ENCODE peak calls at places on chromosome 5, in four cellular contexts. One of them, this sample, is unnamed.

GRCh38 chr5:150614651-150615040 is 25.8 kb upstream of the SYNPO start:
- DNase-seq in heart right ventricle: no peak
- DNase-seq in HCT116: no peak
- DNase-seq in fibroblast of lung: no peak
- DNase-seq in this sample: no peak

GRCh38 chr5:154519375-154519774 is 41.3 kb upstream of the HAND1 start:
- DNase-seq in fibroblast of lung: peak
- DNase-seq in HCT116: no peak
- DNase-seq in heart right ventricle: no peak
- DNase-seq in this sample: no peak

GRCh38 chr5:93592866-93593265 is 9.8 kb downstream of the NR2F1 start:
- DNase-seq in HCT116: no peak
- DNase-seq in fibroblast of lung: no peak
- DNase-seq in heart right ventricle: no peak
- DNase-seq in this sample: no peak

GRCh38 chr5:99866740-99867139 is 668.4 kb upstream of the FAM174A start:
- DNase-seq in HCT116: no peak
- DNase-seq in fibroblast of lung: no peak
- DNase-seq in heart right ventricle: no peak
- DNase-seq in this sample: no peak

GRCh38 chr5:148469446-148470062 is 85.8 kb downstream of the FBXO38 start:
- DNase-seq in fibroblast of lung: peak
- DNase-seq in HCT116: no peak
- DNase-seq in heart right ventricle: peak
- DNase-seq in this sample: no peak

GRCh38 chr5:56681346-56681745 is 134.0 kb upstream of the MAP3K1 start:
- DNase-seq in heart right ventricle: no peak
- DNase-seq in HCT116: no peak
- DNase-seq in fibroblast of lung: no peak
- DNase-seq in this sample: no peak

GRCh38 chr5:121725450-121725849 is 126.2 kb upstream of the FTMT start:
- DNase-seq in heart right ventricle: no peak
- DNase-seq in fibroblast of lung: no peak
- DNase-seq in HCT116: no peak
- DNase-seq in this sample: no peak

GRCh38 chr5:63743096-63743798 is 219.0 kb downstream of the HTR1A start:
- DNase-seq in heart right ventricle: no peak
- DNase-seq in HCT116: no peak
- DNase-seq in fibroblast of lung: no peak
- DNase-seq in this sample: no peak

GRCh38 chr5:73786043-73786831 is 160.2 kb downstream of the ARHGEF28 start:
- DNase-seq in heart right ventricle: no peak
- DNase-seq in HCT116: no peak
- DNase-seq in fibroblast of lung: no peak
- DNase-seq in this sample: no peak

GRCh38 chr5:147961208-147961749 is 54.9 kb upstream of the C5orf46 start:
- DNase-seq in HCT116: no peak
- DNase-seq in fibroblast of lung: no peak
- DNase-seq in heart right ventricle: no peak
- DNase-seq in this sample: no peak

GRCh38 chr5:162174358-162174757 is 106.8 kb downstream of the GABRG2 start:
- DNase-seq in HCT116: no peak
- DNase-seq in heart right ventricle: no peak
- DNase-seq in fibroblast of lung: no peak
- DNase-seq in this sample: no peak

GRCh38 chr5:31186672-31187267 is 6.7 kb upstream of the CDH6 start:
- DNase-seq in heart right ventricle: no peak
- DNase-seq in HCT116: peak
- DNase-seq in fibroblast of lung: peak
- DNase-seq in this sample: no peak

GRCh38 chr5:115309751-115310370 is 13.4 kb upstream of the CCDC112 start:
- DNase-seq in heart right ventricle: no peak
- DNase-seq in fibroblast of lung: peak
- DNase-seq in HCT116: peak
- DNase-seq in this sample: no peak

GRCh38 chr5:139903450-139903804 is 107.8 kb downstream of the PSD2 start:
- DNase-seq in fibroblast of lung: no peak
- DNase-seq in HCT116: no peak
- DNase-seq in heart right ventricle: no peak
- DNase-seq in this sample: no peak

GRCh38 chr5:143105216-143105905 is 298.1 kb downstream of the NR3C1 start:
- DNase-seq in HCT116: no peak
- DNase-seq in fibroblast of lung: no peak
- DNase-seq in heart right ventricle: no peak
- DNase-seq in this sample: no peak

GRCh38 chr5:143102414-143102813 is 301.1 kb downstream of the NR3C1 start:
- DNase-seq in fibroblast of lung: no peak
- DNase-seq in heart right ventricle: no peak
- DNase-seq in HCT116: no peak
- DNase-seq in this sample: no peak

GRCh38 chr5:143108498-143109128 is 294.9 kb downstream of the NR3C1 start:
- DNase-seq in HCT116: no peak
- DNase-seq in heart right ventricle: peak
- DNase-seq in fibroblast of lung: no peak
- DNase-seq in this sample: no peak

GRCh38 chr5:143101740-143102386 is 301.6 kb downstream of the NR3C1 start:
- DNase-seq in heart right ventricle: peak
- DNase-seq in fibroblast of lung: no peak
- DNase-seq in HCT116: no peak
- DNase-seq in this sample: no peak

GRCh38 chr5:143106175-143106574 is 297.3 kb downstream of the NR3C1 start:
- DNase-seq in HCT116: no peak
- DNase-seq in fibroblast of lung: peak
- DNase-seq in heart right ventricle: peak
- DNase-seq in this sample: no peak
- TF ChIP-seq CTCF in HCT116: peak
- TF ChIP-seq CTCF in fibroblast of lung: peak
- TF ChIP-seq CTCF in heart right ventricle: peak
- TF ChIP-seq CTCF in this sample: peak

GRCh38 chr5:14268236-14268701 is 125.1 kb downstream of the TRIO start:
- DNase-seq in heart right ventricle: no peak
- DNase-seq in fibroblast of lung: peak
- DNase-seq in HCT116: peak
- DNase-seq in this sample: no peak
- H3K4me3 ChIP-seq in heart right ventricle: no peak
- H3K4me3 ChIP-seq in fibroblast of lung: no peak
- H3K4me3 ChIP-seq in HCT116: no peak
- H3K4me3 ChIP-seq in this sample: no peak

DNA sequence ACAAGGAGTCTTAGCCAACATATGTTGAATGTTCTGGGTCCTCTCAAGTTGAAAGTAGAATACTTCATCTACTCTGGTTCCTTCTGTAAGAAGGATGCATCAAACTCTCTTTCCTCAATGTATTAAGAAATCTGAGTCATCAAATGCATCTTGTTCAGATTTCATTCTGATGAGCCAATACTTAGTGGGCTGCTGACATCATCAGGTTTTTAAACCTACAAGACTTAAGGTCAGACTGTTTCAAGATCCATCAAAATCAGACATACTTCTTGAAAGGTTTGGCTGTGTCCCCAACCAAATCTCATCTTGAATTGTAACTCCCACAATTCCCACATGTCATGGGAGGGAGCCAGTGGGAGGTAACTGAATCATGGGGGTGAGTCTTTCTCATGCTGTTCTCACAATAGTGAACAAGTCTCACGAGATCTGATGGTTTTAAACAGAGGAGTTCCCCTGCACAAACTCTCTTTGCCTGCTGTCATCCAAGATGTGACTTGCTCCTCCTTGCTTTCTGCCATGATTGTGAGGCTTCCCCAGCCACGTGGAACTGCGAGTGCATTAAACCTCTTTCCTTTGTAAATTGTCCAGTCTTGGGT is 168.8 kb downstream of the RAPGEF6 start:
- DNase-seq in fibroblast of lung: peak
- DNase-seq in HCT116: no peak
- DNase-seq in heart right ventricle: no peak
- DNase-seq in this sample: no peak
- H3K27ac ChIP-seq in fibroblast of lung: no peak
- H3K27ac ChIP-seq in HCT116: no peak
- H3K27ac ChIP-seq in heart right ventricle: no peak
- H3K27ac ChIP-seq in this sample: no peak

GRCh38 chr5:28473531-28474107 is 1435.2 kb upstream of the CDH9 start:
- DNase-seq in heart right ventricle: no peak
- DNase-seq in HCT116: no peak
- DNase-seq in fibroblast of lung: peak
- DNase-seq in this sample: no peak
- TF ChIP-seq CTCF in heart right ventricle: no peak
- TF ChIP-seq CTCF in HCT116: no peak
- TF ChIP-seq CTCF in fibroblast of lung: peak
- TF ChIP-seq CTCF in this sample: peak

GRCh38 chr5:52668544-52669185 is 119.1 kb upstream of the ITGA1 start:
- DNase-seq in heart right ventricle: no peak
- DNase-seq in HCT116: no peak
- DNase-seq in fibroblast of lung: no peak
- DNase-seq in this sample: no peak
- H3K4me3 ChIP-seq in heart right ventricle: no peak
- H3K4me3 ChIP-seq in HCT116: no peak
- H3K4me3 ChIP-seq in fibroblast of lung: no peak
- H3K4me3 ChIP-seq in this sample: no peak

GRCh38 chr5:120134944-120135343 is 329.2 kb upstream of the PRR16 start:
- DNase-seq in heart right ventricle: no peak
- DNase-seq in HCT116: no peak
- DNase-seq in fibroblast of lung: peak
- DNase-seq in this sample: no peak

GRCh38 chr5:120137582-120137981 is 326.5 kb upstream of the PRR16 start:
- DNase-seq in heart right ventricle: no peak
- DNase-seq in fibroblast of lung: no peak
- DNase-seq in HCT116: no peak
- DNase-seq in this sample: no peak

GRCh38 chr5:120139039-120139438 is 325.1 kb upstream of the PRR16 start:
- DNase-seq in HCT116: no peak
- DNase-seq in fibroblast of lung: peak
- DNase-seq in heart right ventricle: peak
- DNase-seq in this sample: no peak

DNA sequence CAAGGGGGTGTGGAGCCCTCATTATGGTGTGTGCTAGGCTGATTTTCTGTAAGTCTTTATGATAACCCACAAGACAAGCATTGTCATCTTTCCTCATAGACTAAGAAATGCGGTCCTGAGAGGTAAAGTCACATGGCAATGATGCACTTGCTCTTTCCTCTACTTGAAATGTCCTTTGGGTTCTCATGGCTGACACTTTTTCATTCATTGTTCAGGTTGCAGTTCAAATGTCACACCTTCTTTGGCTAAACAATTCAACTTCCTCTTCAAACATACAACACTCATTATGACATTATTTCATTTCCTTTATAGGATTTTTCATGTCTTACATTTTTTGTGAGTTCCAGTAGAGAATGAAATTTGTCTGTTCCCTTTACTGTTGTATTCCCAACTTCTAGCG is 323.6 kb upstream of the PRR16 start:
- DNase-seq in fibroblast of lung: no peak
- DNase-seq in HCT116: no peak
- DNase-seq in heart right ventricle: no peak
- DNase-seq in this sample: no peak
- H3K27ac ChIP-seq in fibroblast of lung: no peak
- H3K27ac ChIP-seq in HCT116: no peak
- H3K27ac ChIP-seq in heart right ventricle: no peak
- H3K27ac ChIP-seq in this sample: peak

GRCh38 chr5:3265936-3266335 is 329.7 kb upstream of the IRX1 start:
- DNase-seq in heart right ventricle: no peak
- DNase-seq in HCT116: no peak
- DNase-seq in fibroblast of lung: no peak
- DNase-seq in this sample: no peak

GRCh38 chr5:3262451-3262850 is 333.2 kb upstream of the IRX1 start:
- DNase-seq in HCT116: no peak
- DNase-seq in heart right ventricle: no peak
- DNase-seq in fibroblast of lung: no peak
- DNase-seq in this sample: no peak

GRCh38 chr5:3266861-3267260 is 328.8 kb upstream of the IRX1 start:
- DNase-seq in fibroblast of lung: no peak
- DNase-seq in heart right ventricle: no peak
- DNase-seq in HCT116: no peak
- DNase-seq in this sample: no peak

GRCh38 chr5:3268760-3269330 is 326.8 kb upstream of the IRX1 start:
- DNase-seq in HCT116: no peak
- DNase-seq in heart right ventricle: no peak
- DNase-seq in fibroblast of lung: no peak
- DNase-seq in this sample: no peak

GRCh38 chr5:3265131-3265885 is 330.3 kb upstream of the IRX1 start:
- DNase-seq in HCT116: no peak
- DNase-seq in fibroblast of lung: no peak
- DNase-seq in heart right ventricle: no peak
- DNase-seq in this sample: no peak
- TF ChIP-seq CTCF in HCT116: no peak
- TF ChIP-seq CTCF in fibroblast of lung: no peak
- TF ChIP-seq CTCF in heart right ventricle: no peak
- TF ChIP-seq CTCF in this sample: no peak

This sample was measured in lower lobe of right lung.